ENCODE peak calls at places on chromosomes 3 and 15, in seven cellular contexts. B, F, D, P, R, E and W are unnamed samples. For H3K4me1, the result is how much of the 10 kb centered on the place peaks cover.

GRCh38 chr3:48709051-48709461 is 8.0 kb downstream of the IP6K2 start:
- DNase-seq in B (no peak), D (no peak), E (no peak), P (no peak), R (no peak), F (no peak), W (no peak)

GRCh38 chr3:27596334-27596841 is 112.2 kb upstream of the SLC4A7 start:
- DNase-seq in B (no peak), R (no peak), D (no peak), E (peak), F (no peak), P (no peak), W (no peak)

GRCh38 chr3:11661827-11662226 is 18.1 kb upstream of the VGLL4 start:
- DNase-seq in E (peak), B (no peak), F (no peak), R (no peak), D (no peak), P (no peak), W (peak)

GRCh38 chr3:64667138-64667537 is 20.7 kb downstream of the ADAMTS9 start:
- DNase-seq in R (peak), D (no peak), B (no peak), F (no peak), E (peak), P (no peak), W (no peak)

GRCh38 chr15:93072440-93073394 is 16.3 kb downstream of the RGMA start:
- DNase-seq in R (no peak), P (peak), E (peak), D (peak), B (peak), F (peak), W (peak)

GRCh38 chr3:175150812-175151411 is 291.8 kb downstream of the NAALADL2 start:
- DNase-seq in R (no peak), B (no peak), P (no peak), E (no peak), F (no peak), D (no peak), W (no peak)

GRCh38 chr15:70436428-70436827 is 326.9 kb downstream of the UACA start:
- DNase-seq in E (no peak), R (no peak), B (no peak), D (no peak), P (no peak), F (no peak), W (no peak)

GRCh38 chr3:150303776-150304175 is 104.3 kb upstream of the TSC22D2 start:
- DNase-seq in E (no peak), P (no peak), D (peak), F (no peak), B (no peak), R (no peak), W (no peak)

GRCh38 chr3:169218314-169218983 is 445.1 kb downstream of the MECOM start:
- DNase-seq in F (peak), R (no peak), P (no peak), D (peak), B (peak), E (peak), W (peak)

GRCh38 chr15:68623301-68623892 is 44.6 kb downstream of the CORO2B start:
- DNase-seq in F (no peak), D (no peak), B (peak), R (no peak), E (peak), P (no peak), W (no peak)

GRCh38 chr3:172158741-172159140 is 119.4 kb downstream of the FNDC3B start:
- DNase-seq in R (no peak), E (no peak), B (no peak), F (no peak), D (no peak), P (no peak), W (no peak)

GRCh38 chr3:172155880-172156279 is 116.5 kb downstream of the FNDC3B start:
- DNase-seq in B (no peak), D (no peak), F (no peak), P (no peak), E (no peak), R (no peak), W (no peak)

GRCh38 chr3:172157566-172158258 is 118.3 kb downstream of the FNDC3B start:
- DNase-seq in E (no peak), B (no peak), R (no peak), P (no peak), F (no peak), D (no peak), W (no peak)

GRCh38 chr3:172154768-172155649 is 115.6 kb downstream of the FNDC3B start:
- DNase-seq in B (no peak), E (no peak), D (no peak), R (no peak), P (no peak), F (no peak), W (no peak)

GRCh38 chr3:172156309-172156998 is 117.1 kb downstream of the FNDC3B start:
- DNase-seq in E (no peak), P (peak), D (no peak), B (no peak), F (no peak), R (no peak), W (peak)
- H3K4me1 ChIP-seq in E (under half), P (half or more), D (half or more), B (under half), F (under half), R (half or more), W (under half)

GRCh38 chr15:89551502-89551901 is 23.8 kb upstream of the TICRR start:
- DNase-seq in F (no peak), P (no peak), R (no peak), D (no peak), E (no peak), B (no peak), W (no peak)
- H3K4me1 ChIP-seq in F (under half), P (under half), R (under half), D (under half), E (under half), B (under half), W (under half)

GRCh38 chr3:127764301-127764700 is 58.0 kb downstream of the MGLL start:
- DNase-seq in R (no peak), E (no peak), F (no peak), P (no peak), B (no peak), D (no peak), W (no peak)
- H3K4me1 ChIP-seq in R (half or more), E (under half), F (under half), P (under half), B (under half), D (under half), W (under half)

GRCh38 chr15:90998737-90999136 is 4.4 kb upstream of the PRC1 start:
- DNase-seq in R (no peak), F (no peak), B (no peak), P (no peak), D (no peak), E (no peak), W (no peak)

DNA sequence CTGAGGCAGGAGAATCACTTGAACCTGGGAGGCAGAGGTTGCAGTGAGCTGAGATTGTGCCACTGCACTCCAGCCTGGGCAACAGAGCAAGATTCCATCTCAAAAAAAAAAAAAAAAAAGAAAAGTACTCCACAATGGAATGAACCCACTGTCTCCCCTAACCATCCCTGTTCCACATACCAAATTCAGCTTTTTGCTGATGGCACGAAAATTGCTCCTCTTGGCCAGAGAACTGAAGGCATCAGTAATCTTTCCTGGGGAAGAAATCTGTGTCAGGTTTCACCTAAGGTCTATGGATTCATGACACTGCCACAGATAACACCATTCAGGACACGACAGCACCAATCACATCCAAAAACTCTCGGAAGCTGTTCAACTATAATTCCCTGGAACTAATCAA is 6.9 kb upstream of the PRC1 start:
- DNase-seq in E (no peak), F (no peak), D (no peak), B (no peak), R (no peak), P (no peak), W (no peak)
- H3K4me1 ChIP-seq in E (under half), F (under half), D (under half), B (under half), R (under half), P (under half), W (under half)

GRCh38 chr3:43323541-43323940 is 37.2 kb downstream of the SNRK start:
- DNase-seq in E (no peak), P (no peak), B (no peak), R (no peak), D (no peak), F (no peak), W (no peak)

GRCh38 chr3:43330981-43331380 is 44.6 kb downstream of the SNRK start:
- DNase-seq in B (no peak), P (no peak), R (no peak), F (no peak), E (peak), D (no peak), W (no peak)

GRCh38 chr3:43328653-43329052 is 42.3 kb downstream of the SNRK start:
- DNase-seq in P (no peak), B (no peak), E (no peak), R (no peak), D (no peak), F (no peak), W (no peak)

DNA sequence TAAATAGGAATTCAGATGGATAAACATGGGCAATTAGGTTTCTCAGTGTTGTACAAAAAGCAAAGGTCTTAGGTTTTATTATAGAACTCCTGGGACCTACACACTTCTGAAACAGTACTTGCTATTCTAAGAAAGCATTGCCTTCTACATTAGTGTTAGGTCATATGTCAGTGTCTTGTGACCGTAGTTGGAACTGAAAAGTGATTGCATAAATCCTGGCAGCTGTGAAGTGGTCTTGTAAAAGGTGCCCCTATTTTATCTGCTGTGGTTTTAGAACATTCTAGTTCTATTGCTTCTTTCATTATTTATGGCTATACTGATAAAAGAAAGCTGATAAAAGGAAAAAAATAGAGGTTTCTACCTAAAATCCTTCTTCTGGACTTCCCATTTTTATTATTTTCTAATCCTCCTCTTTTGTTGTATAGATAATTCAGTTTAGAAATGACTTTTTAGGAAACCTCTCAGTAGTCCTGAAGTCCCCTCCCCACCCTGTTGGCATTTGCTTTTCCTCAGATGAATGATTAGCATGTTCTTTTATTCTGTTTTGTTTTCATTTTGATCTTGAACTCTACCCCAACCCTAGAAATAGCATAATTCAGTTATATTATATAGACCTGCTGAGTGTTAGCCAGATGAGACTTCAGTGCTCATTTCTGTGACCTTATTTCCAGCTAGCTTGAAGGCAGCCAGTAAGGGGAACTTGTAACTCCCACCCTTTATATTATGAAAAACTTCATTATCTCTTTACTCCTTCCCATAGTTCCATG is 41.0 kb downstream of the SNRK start:
- DNase-seq in F (no peak), E (peak), R (no peak), B (no peak), D (no peak), P (peak), W (no peak)
- H3K4me1 ChIP-seq in F (under half), E (under half), R (half or more), B (under half), D (under half), P (under half), W (under half)

GRCh38 chr15:35111861-35112260 is 26.8 kb upstream of the NANOGP8 start:
- DNase-seq in R (no peak), F (no peak), D (no peak), P (no peak), B (no peak), E (no peak), W (no peak)
- H3K4me1 ChIP-seq in R (under half), F (under half), D (under half), P (under half), B (under half), E (under half), W (under half)

GRCh38 chr3:127716334-127716733 is 43.6 kb downstream of the ABTB1 start:
- DNase-seq in B (no peak), D (no peak), F (no peak), R (no peak), P (no peak), E (no peak), W (no peak)

GRCh38 chr3:127715541-127715940 is 42.8 kb downstream of the ABTB1 start:
- DNase-seq in P (no peak), F (no peak), D (no peak), B (no peak), E (no peak), R (no peak), W (no peak)

GRCh38 chr3:127712881-127713771 is 40.4 kb downstream of the ABTB1 start:
- DNase-seq in P (no peak), E (no peak), R (no peak), D (no peak), F (no peak), B (no peak), W (no peak)

GRCh38 chr3:127714151-127714571 is 41.4 kb downstream of the ABTB1 start:
- DNase-seq in R (no peak), E (no peak), B (no peak), P (no peak), D (no peak), F (no peak), W (no peak)

DNA sequence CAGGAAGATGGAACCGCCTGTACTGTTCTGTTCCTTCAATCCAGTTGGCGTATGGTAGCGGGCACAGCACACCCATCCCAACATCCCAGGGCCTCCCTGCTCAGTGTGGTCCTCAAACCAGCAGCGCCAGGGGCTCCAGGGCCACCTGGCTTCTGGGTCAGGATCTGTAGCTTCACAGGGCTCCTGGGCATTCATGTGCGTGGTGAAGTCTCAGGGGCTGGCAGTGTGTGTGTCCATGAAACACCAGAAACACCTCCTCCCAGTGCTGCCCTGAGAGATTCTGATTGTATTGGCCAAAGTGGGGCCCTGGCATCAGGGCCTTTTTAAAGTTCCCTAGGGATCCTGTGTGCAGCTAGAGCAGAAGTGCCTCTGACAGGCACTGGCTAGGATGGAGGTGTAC is 42.1 kb downstream of the ABTB1 start:
- DNase-seq in D (no peak), P (no peak), F (no peak), E (no peak), B (no peak), R (no peak), W (no peak)
- H3K4me1 ChIP-seq in D (under half), P (under half), F (under half), E (under half), B (half or more), R (half or more), W (under half)

GRCh38 chr3:111307676-111308075 is 234.3 kb upstream of the CD96 start:
- DNase-seq in B (no peak), F (no peak), D (no peak), P (no peak), E (no peak), R (no peak), W (no peak)

GRCh38 chr3:111302073-111302472 is 230.5 kb downstream of the NECTIN3 start:
- DNase-seq in E (no peak), D (no peak), F (no peak), B (no peak), R (no peak), P (no peak), W (no peak)

GRCh38 chr3:111299070-111299672 is 227.6 kb downstream of the NECTIN3 start:
- DNase-seq in E (no peak), D (no peak), R (no peak), P (no peak), F (no peak), B (no peak), W (no peak)

GRCh38 chr3:111301238-111301798 is 229.7 kb downstream of the NECTIN3 start:
- DNase-seq in R (no peak), F (no peak), B (no peak), E (no peak), P (no peak), D (no peak), W (no peak)

GRCh38 chr3:111303760-111304159 is 232.1 kb downstream of the NECTIN3 start:
- DNase-seq in D (no peak), R (no peak), B (no peak), F (no peak), P (no peak), E (peak), W (no peak)
- H3K4me1 ChIP-seq in D (under half), R (under half), B (under half), F (under half), P (under half), E (under half), W (under half)

GRCh38 chr3:46030626-46031025 is 3.3 kb upstream of the XCR1 start:
- DNase-seq in F (no peak), R (peak), E (no peak), P (no peak), B (no peak), D (no peak), W (no peak)
- H3K4me1 ChIP-seq in F (under half), R (under half), E (under half), P (under half), B (under half), D (under half), W (under half)

GRCh38 chr3:123410149-123410515 is 38.8 kb downstream of the ADCY5 start:
- DNase-seq in F (no peak), E (no peak), R (no peak), D (no peak), B (no peak), P (no peak), W (no peak)

GRCh38 chr3:123406598-123406997 is 42.3 kb downstream of the ADCY5 start:
- DNase-seq in P (no peak), R (no peak), F (no peak), E (no peak), B (peak), D (no peak), W (no peak)

GRCh38 chr3:123411340-123412040 is 37.4 kb downstream of the ADCY5 start:
- DNase-seq in R (no peak), E (no peak), D (no peak), F (no peak), B (no peak), P (no peak), W (no peak)

GRCh38 chr3:123412076-123412475 is 36.8 kb downstream of the ADCY5 start:
- DNase-seq in P (no peak), F (no peak), R (no peak), E (no peak), B (no peak), D (no peak), W (no peak)

GRCh38 chr3:123409443-123410148 is 39.3 kb downstream of the ADCY5 start:
- DNase-seq in P (no peak), E (no peak), F (no peak), R (no peak), D (no peak), B (no peak), W (peak)
- H3K4me1 ChIP-seq in P (under half), E (under half), F (under half), R (half or more), D (under half), B (half or more), W (under half)